ENCODE peak calls at places on chromosomes 2 and 18, in seven cellular contexts. T is AG10803, L is PC-9, W is mesothelial cell of epicardium, M is choroid plexus epithelial cell, Y is neural progenitor cell, K is mammary epithelial cell. U is an unnamed sample.
A peak's percentile ranks its signal among the peaks of the same experiment; 100 is the strongest.

GRCh38 chr2:21451418-21451817 is 327.6 kb downstream of the TDRD15 start:
- DNase-seq in K (no peak), W (no peak), L (no peak), M (peak; percentile 13), Y (no peak), T (no peak), U (peak; percentile 23)

GRCh38 chr2:127498386-127498785 is 27.9 kb downstream of the IWS1 start:
- DNase-seq in M (peak; percentile 65), T (peak; percentile 71), K (no peak), L (peak; percentile 88), Y (no peak), W (no peak), U (peak; percentile 77)

GRCh38 chr18:54983041-54983686 is 23.9 kb upstream of the CCDC68 start:
- DNase-seq in M (peak; percentile 91), W (no peak), L (peak; percentile 71), T (peak; percentile 61), Y (peak; percentile 68), K (peak; percentile 48), U (peak; percentile 89)

GRCh38 chr18:42745171-42745570 is 370.3 kb downstream of the RIT2 start:
- DNase-seq in M (no peak), Y (no peak), T (no peak), W (no peak), K (no peak), L (no peak), U (no peak)

GRCh38 chr2:27071990-27072830 is 756 bp upstream of the OST4 start:
- DNase-seq in W (peak; percentile 69), Y (peak; percentile 69), L (no peak), K (no peak), M (peak; percentile 74), T (no peak), U (peak; percentile 49)

GRCh38 chr18:55096261-55097026 is 137.2 kb upstream of the CCDC68 start:
- DNase-seq in K (peak; percentile 62), W (no peak), M (peak; percentile 92), T (peak; percentile 85), Y (peak; percentile 69), L (peak; percentile 37), U (peak; percentile 81)

GRCh38 chr2:98875081-98875728 is 60.8 kb downstream of the CRACDL start:
- DNase-seq in K (no peak), M (no peak), W (no peak), Y (no peak), L (no peak), T (no peak), U (no peak)

GRCh38 chr2:146624429-146624828 is 1220.4 kb upstream of the ACVR2A start:
- DNase-seq in M (peak; percentile 27), T (peak; percentile 11), K (no peak), L (no peak), W (no peak), Y (no peak), U (no peak)

GRCh38 chr18:56118422-56118821 is 520.0 kb downstream of the TXNL1 start:
- DNase-seq in L (no peak), W (no peak), Y (no peak), T (no peak), K (no peak), M (no peak), U (no peak)

GRCh38 chr2:55282110-55282917 is 13.3 kb upstream of the MTIF2 start:
- DNase-seq in Y (peak; percentile 89), M (peak; percentile 93), T (peak; percentile 86), K (peak; percentile 50), W (peak; percentile 70), L (peak; percentile 77), U (peak; percentile 91)

GRCh38 chr2:203594541-203594940 is 59.4 kb upstream of the RAPH1 start:
- DNase-seq in K (peak; percentile 19), L (peak; percentile 70), Y (no peak), M (peak; percentile 81), T (peak; percentile 63), W (no peak), U (peak; percentile 45)

GRCh38 chr2:28413152-28413895 is 20.7 kb downstream of the FOSL2 start:
- DNase-seq in T (no peak), W (no peak), Y (peak; percentile 47), M (peak; percentile 72), L (no peak), K (no peak), U (no peak)

GRCh38 chr2:148561389-148561788 is 83.2 kb upstream of the EPC2 start:
- DNase-seq in W (no peak), T (no peak), L (no peak), M (peak; percentile 23), K (no peak), Y (peak; percentile 34), U (no peak)

GRCh38 chr18:48735070-48735676 is 196.3 kb downstream of the CTIF start:
- DNase-seq in K (peak; percentile 37), L (peak; percentile 45), W (no peak), Y (peak; percentile 35), T (no peak), M (no peak), U (no peak)

GRCh38 chr2:230748087-230748486 is 35.4 kb downstream of the CAB39 start:
- DNase-seq in Y (no peak), W (no peak), L (no peak), T (no peak), M (no peak), K (peak; percentile 44), U (no peak)

GRCh38 chr2:96927420-96928171 is 57.7 kb upstream of the SEMA4C start:
- DNase-seq in M (no peak), W (no peak), T (peak; percentile 38), Y (no peak), L (no peak), K (peak; percentile 92), U (peak; percentile 8)

GRCh38 chr2:182073613-182074012 is 88.0 kb downstream of the PPP1R1C start:
- DNase-seq in M (no peak), K (no peak), Y (no peak), W (no peak), L (no peak), T (no peak), U (no peak)

GRCh38 chr2:222982010-222982908 is 69.7 kb upstream of the KCNE4 start:
- DNase-seq in Y (peak; percentile 55), M (peak; percentile 93), T (peak; percentile 94), L (peak; percentile 90), K (peak; percentile 58), W (no peak), U (peak; percentile 92)

GRCh38 chr18:13423352-13423751 is 204.8 kb downstream of the LDLRAD4 start:
- DNase-seq in M (no peak), W (no peak), L (no peak), K (no peak), T (no peak), Y (no peak), U (no peak)

GRCh38 chr2:235024191-235024611 is 72.4 kb downstream of the SH3BP4 start:
- DNase-seq in T (peak; percentile 66), K (peak; percentile 38), L (peak; percentile 85), M (no peak), W (no peak), Y (peak; percentile 16), U (no peak)

GRCh38 chr2:86337235-86338099 is at the start of gene REEP1:
- DNase-seq in M (no peak), L (no peak), T (no peak), Y (peak; percentile 81), W (peak; percentile 39), K (peak; percentile 28), U (peak; percentile 6)

GRCh38 chr18:41646915-41647314 is 308.1 kb upstream of the PIK3C3 start:
- DNase-seq in K (no peak), L (no peak), W (no peak), M (no peak), Y (no peak), T (no peak), U (no peak)

GRCh38 chr2:113720167-113720566 is 36.3 kb downstream of the SLC35F5 start:
- DNase-seq in Y (peak; percentile 5), M (peak; percentile 39), T (peak; percentile 20), W (no peak), K (no peak), L (peak; percentile 41), U (peak; percentile 25)
- TF ChIP-seq CTCF in Y (peak; percentile 45), M (peak; percentile 53), T (peak; percentile 62), W (no peak), K (peak; percentile 54), L (peak; percentile 65), U (peak; percentile 40)

GRCh38 chr2:101698419-101699190 is 1.1 kb downstream of the MAP4K4 start:
- DNase-seq in K (no peak), M (peak; percentile 52), W (no peak), Y (no peak), T (peak; percentile 24), L (peak; percentile 49), U (peak; percentile 40)
- TF ChIP-seq CTCF in K (no peak), M (no peak), W (no peak), Y (no peak), T (no peak), L (no peak), U (no peak)

GRCh38 chr18:46393230-46393629 is 263.8 kb downstream of the LOXHD1 start:
- DNase-seq in M (peak; percentile 28), K (no peak), W (no peak), T (no peak), L (no peak), Y (peak; percentile 66), U (no peak)
- TF ChIP-seq CTCF in M (peak; percentile 53), K (peak; percentile 3), W (no peak), T (no peak), L (no peak), Y (peak; percentile 64), U (no peak)

DNA sequence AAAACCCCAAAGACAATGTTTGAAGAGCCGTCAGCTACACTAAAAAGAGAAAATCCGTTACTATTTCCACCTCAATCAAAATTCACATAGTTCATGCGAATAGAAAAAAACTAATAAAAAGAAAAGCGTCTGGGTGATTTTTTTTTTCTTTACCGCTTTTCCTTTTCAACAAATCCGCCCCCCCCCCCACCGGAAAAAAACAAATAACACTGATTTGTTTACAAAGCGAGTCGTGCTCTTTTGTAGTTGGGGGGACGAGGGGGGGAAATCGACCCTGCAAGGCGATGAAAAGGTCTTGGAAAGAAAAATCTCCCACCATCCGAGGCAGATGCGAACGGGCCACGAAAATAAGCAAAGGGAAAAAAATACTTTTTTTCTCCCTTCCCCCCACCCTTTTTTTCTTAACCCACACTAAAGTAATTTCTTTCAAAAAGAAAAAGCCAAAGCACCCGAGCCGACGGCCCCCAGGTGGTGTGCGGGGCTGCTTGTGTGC is 640 bp downstream of the ZNF521 start:
- DNase-seq in L (no peak), M (peak; percentile 11), Y (peak; percentile 55), K (no peak), W (no peak), T (peak; percentile 1), U (no peak)
- TF ChIP-seq CTCF in L (no peak), M (no peak), Y (no peak), K (no peak), W (no peak), T (no peak), U (no peak)

U was measured in cardiac fibroblast.